ENCODE peak calls at places on chromosomes 4 and X, in ten cellular contexts. L, Z, R, B, Y, O, S, X, P and V are unnamed samples.

GRCh38 chr4:23782778-23783455 is 106.9 kb downstream of the PPARGC1A start:
- DNase-seq in P (no peak), Y (no peak), R (no peak), L (no peak), S (no peak), Z (no peak), B (no peak), O (no peak), X (no peak), V (no peak)

GRCh38 chr4:176818531-176818930 is 25.8 kb upstream of the VEGFC start:
- DNase-seq in L (no peak), X (no peak), Z (no peak), S (no peak), B (no peak), P (no peak), Y (no peak), O (no peak), R (no peak), V (no peak)

GRCh38 chr4:127957105-127957504 is 7.9 kb downstream of the MFSD8 start:
- DNase-seq in B (no peak), R (no peak), S (no peak), O (no peak), Z (no peak), X (no peak), L (no peak), Y (no peak), P (no peak), V (no peak)

GRCh38 chr4:165505991-165506779 is 127.4 kb downstream of the CPE start:
- DNase-seq in Z (no peak), R (no peak), L (no peak), B (no peak), Y (no peak), X (no peak), P (no peak), S (no peak), O (no peak), V (no peak)

GRCh38 chrX:129980540-129981206 is 1.8 kb upstream of the BCORL1 start:
- DNase-seq in X (peak), O (no peak), B (no peak), P (peak), L (peak), S (no peak), Z (peak), R (no peak), Y (peak), V (no peak)

GRCh38 chrX:142998447-142999208 is 27.1 kb upstream of the SPANXN4 start:
- DNase-seq in L (no peak), R (no peak), B (no peak), P (no peak), S (no peak), Y (no peak), Z (no peak), O (no peak), X (no peak), V (no peak)

GRCh38 chr4:78735697-78736096 is 40.5 kb upstream of the BMP2K start:
- DNase-seq in B (no peak), P (no peak), L (no peak), Z (no peak), Y (no peak), O (no peak), S (no peak), R (no peak), X (no peak), V (no peak)

GRCh38 chr4:82957045-82957444 is 53.6 kb downstream of the LIN54 start:
- DNase-seq in X (no peak), P (no peak), Z (no peak), L (no peak), B (no peak), Y (no peak), O (no peak), R (no peak), S (no peak), V (no peak)

GRCh38 chrX:24405959-24406358 is 45.5 kb downstream of the SUPT20HL1 start:
- DNase-seq in Z (no peak), B (no peak), X (no peak), L (no peak), S (no peak), R (no peak), Y (no peak), O (no peak), P (no peak), V (no peak)

GRCh38 chr4:8840006-8840793 is 31.4 kb downstream of the HMX1 start:
- DNase-seq in L (no peak), R (no peak), P (no peak), X (peak), Y (no peak), Z (peak), S (no peak), B (no peak), O (no peak), V (no peak)

GRCh38 chrX:75609361-75609760 is 86.5 kb upstream of the ZDHHC15 start:
- DNase-seq in B (no peak), O (no peak), L (no peak), R (no peak), P (no peak), Z (no peak), X (no peak), Y (no peak), S (no peak), V (no peak)

GRCh38 chr4:22515145-22515887 is 550 bp downstream of the ADGRA3 start:
- DNase-seq in Z (peak), P (peak), B (peak), S (no peak), R (peak), Y (peak), O (peak), X (peak), L (peak), V (peak)

GRCh38 chr4:40427138-40427537 is 92.0 kb downstream of the CHRNA9 start:
- DNase-seq in L (no peak), X (no peak), Z (no peak), P (no peak), Y (no peak), O (no peak), R (no peak), S (no peak), B (no peak), V (no peak)

GRCh38 chr4:161799687-161800086 is 364.1 kb downstream of the FSTL5 start:
- DNase-seq in R (no peak), O (no peak), L (no peak), B (no peak), Z (no peak), Y (peak), X (no peak), S (no peak), P (no peak), V (no peak)

GRCh38 chr4:38717604-38718003 is 53.6 kb downstream of the KLF3 start:
- DNase-seq in O (no peak), R (no peak), S (no peak), P (peak), B (no peak), L (no peak), Y (no peak), X (no peak), Z (no peak), V (no peak)

GRCh38 chrX:69429339-69430014 is 74.6 kb upstream of the NALF2 start:
- DNase-seq in R (no peak), P (no peak), O (no peak), L (no peak), Y (no peak), B (no peak), X (no peak), S (no peak), Z (no peak), V (no peak)

GRCh38 chr4:178941975-178942374 is 1499.7 kb upstream of the AGA start:
- DNase-seq in O (no peak), S (no peak), Y (no peak), X (no peak), P (no peak), B (no peak), L (no peak), R (no peak), Z (no peak), V (no peak)

GRCh38 chr4:52853351-52853750 is 8.8 kb upstream of the RASL11B start:
- DNase-seq in R (no peak), P (no peak), O (no peak), S (no peak), X (no peak), L (no peak), Z (no peak), B (no peak), Y (no peak), V (no peak)

GRCh38 chrX:2710041-2710471 is 19.0 kb downstream of the CD99 start:
- DNase-seq in O (no peak), L (no peak), R (peak), Y (peak), Z (no peak), S (no peak), P (peak), X (no peak), B (no peak), V (no peak)

GRCh38 chrX:2710496-2710895 is 19.4 kb downstream of the CD99 start:
- DNase-seq in X (no peak), O (no peak), B (no peak), L (no peak), Y (peak), Z (no peak), P (no peak), R (peak), S (no peak), V (no peak)

GRCh38 chrX:2707334-2707760 is 16.3 kb downstream of the CD99 start:
- DNase-seq in B (peak), P (peak), Y (peak), R (peak), Z (peak), X (peak), L (peak), O (peak), S (peak), V (peak)

GRCh38 chrX:2708016-2708415 is 16.9 kb downstream of the CD99 start:
- DNase-seq in Y (peak), L (no peak), R (no peak), O (no peak), Z (no peak), P (no peak), X (no peak), B (no peak), S (no peak), V (no peak)

GRCh38 chrX:2708601-2709200 is 17.6 kb downstream of the CD99 start:
- DNase-seq in S (no peak), B (no peak), L (no peak), P (no peak), R (no peak), O (no peak), Y (no peak), X (no peak), Z (no peak), V (no peak)
- H3K27ac ChIP-seq in S (no peak), B (peak), L (no peak), P (peak), R (peak), O (no peak), Y (peak), X (no peak), Z (no peak), V (no peak)

DNA sequence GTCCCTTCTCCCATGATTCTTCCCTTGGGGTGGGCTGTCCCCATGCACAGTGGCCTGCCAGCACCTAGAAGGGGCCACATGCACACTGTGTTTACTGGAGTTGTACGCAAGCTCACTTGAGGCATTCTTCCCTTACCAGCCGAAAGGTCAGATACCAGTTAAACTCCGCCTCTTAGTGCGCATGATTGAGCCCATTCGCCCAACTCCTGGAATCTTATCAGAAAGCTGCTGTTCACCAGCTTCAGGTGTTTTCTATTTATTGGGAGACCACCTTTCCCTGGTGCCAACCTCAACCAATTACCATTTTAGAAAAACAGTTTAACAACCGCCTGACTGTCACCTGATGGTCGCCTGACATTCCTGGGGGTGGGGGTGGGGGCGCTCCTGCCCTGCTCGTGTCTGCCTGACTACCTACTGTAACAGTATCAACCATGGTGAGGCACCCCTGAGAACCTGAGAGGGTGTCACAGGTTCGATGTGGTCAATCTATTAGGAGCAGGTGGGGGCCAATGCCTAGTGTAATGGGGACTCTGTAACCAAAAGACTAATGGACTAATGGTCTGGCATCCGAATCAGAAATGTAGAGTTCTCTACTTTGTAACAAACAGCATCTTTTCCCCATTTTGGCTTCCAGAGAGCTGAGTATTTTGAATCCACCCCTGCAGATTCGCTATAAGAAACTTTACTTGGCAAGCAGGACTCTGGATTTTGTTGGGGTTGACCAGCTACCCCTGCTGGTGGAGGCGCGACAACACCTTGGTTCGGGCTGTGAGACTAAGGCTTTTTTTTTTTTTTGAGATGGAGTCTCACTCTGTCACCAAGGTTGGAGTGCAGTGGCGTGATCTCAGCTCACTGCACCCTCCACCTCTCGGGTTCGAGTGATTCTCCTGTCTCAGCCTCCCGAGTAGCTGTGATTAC is 58.3 kb upstream of the ZNF157 start:
- DNase-seq in S (no peak), R (peak), P (peak), L (peak), O (peak), B (no peak), Y (peak), Z (peak), X (no peak), V (peak)
- TF ChIP-seq CTCF in S (peak), R (peak), P (peak), L (peak), O (peak), B (peak), Y (peak), Z (peak), X (peak), V (peak)

GRCh38 chr4:104286867-104287266 is 207.8 kb downstream of the CXXC4 start:
- DNase-seq in B (no peak), Y (no peak), X (no peak), P (no peak), O (no peak), L (no peak), S (no peak), R (no peak), Z (no peak), V (no peak)
- H3K27ac ChIP-seq in B (no peak), Y (no peak), X (no peak), P (no peak), O (no peak), L (no peak), S (no peak), R (no peak), Z (no peak), V (no peak)

GRCh38 chrX:155857561-155857960 is 23.6 kb upstream of the VAMP7 start:
- DNase-seq in Y (peak), B (no peak), L (no peak), X (no peak), R (peak), P (no peak), O (no peak), Z (no peak), S (no peak), V (no peak)
- TF ChIP-seq CTCF in Y (peak), B (no peak), L (no peak), X (no peak), R (peak), P (peak), O (no peak), Z (no peak), S (no peak), V (no peak)

GRCh38 chr4:122328893-122329292 is 49.9 kb upstream of the ADAD1 start:
- DNase-seq in P (no peak), R (no peak), O (no peak), B (no peak), Z (no peak), L (no peak), S (no peak), Y (no peak), X (no peak), V (no peak)

GRCh38 chr4:122334828-122335227 is 44.0 kb upstream of the ADAD1 start:
- DNase-seq in O (no peak), Z (no peak), Y (no peak), B (no peak), X (no peak), S (no peak), R (no peak), L (no peak), P (no peak), V (no peak)

GRCh38 chr4:122331195-122331594 is 47.6 kb upstream of the ADAD1 start:
- DNase-seq in X (no peak), S (no peak), O (no peak), B (no peak), Y (no peak), Z (no peak), L (no peak), R (no peak), P (no peak), V (peak)

GRCh38 chr4:122326908-122327307 is 51.9 kb upstream of the ADAD1 start:
- DNase-seq in Z (no peak), R (no peak), B (no peak), S (no peak), X (no peak), Y (no peak), P (no peak), L (no peak), O (no peak), V (no peak)

DNA sequence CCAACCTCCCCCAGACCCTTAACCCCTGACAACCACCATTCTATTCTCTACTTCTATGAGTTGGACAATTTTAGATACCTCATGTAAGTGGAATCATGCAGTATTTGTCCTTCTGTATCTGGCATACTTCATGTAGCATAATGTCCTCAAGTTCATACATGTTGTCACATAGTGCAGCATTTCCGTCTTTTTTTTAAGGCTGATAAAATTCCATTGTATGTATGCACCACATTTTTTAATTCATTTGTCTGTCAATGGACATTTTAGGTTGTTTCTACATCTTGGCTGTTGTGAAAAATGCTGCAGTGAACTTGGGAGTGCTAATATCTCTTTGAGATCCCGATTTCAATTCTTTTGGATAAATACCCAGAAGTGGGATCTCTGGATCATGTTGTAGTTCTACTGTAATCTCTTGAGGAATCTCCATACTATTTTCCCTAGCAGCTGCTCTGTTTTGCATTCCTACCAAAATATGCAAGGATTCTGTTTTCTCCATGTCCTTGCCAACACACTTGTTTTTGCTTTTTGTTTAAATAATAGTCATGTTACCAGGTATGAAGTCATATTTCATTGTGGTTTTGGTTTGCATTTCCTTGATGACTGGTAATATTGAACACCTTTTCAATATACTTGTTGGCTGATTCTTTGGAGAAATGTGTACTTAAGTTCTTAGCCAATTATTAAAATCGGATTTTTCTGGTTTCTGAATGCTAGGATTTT is 48.8 kb upstream of the ADAD1 start:
- DNase-seq in R (no peak), L (no peak), Y (no peak), Z (no peak), P (no peak), O (no peak), B (no peak), S (no peak), X (no peak), V (no peak)
- H3K27ac ChIP-seq in R (no peak), L (no peak), Y (no peak), Z (no peak), P (no peak), O (no peak), B (no peak), S (no peak), X (no peak), V (no peak)

GRCh38 chr4:59369228-59369627 is 1830.9 kb upstream of the ADGRL3 start:
- DNase-seq in X (no peak), Y (no peak), Z (no peak), S (no peak), O (no peak), P (no peak), B (no peak), R (no peak), L (no peak), V (no peak)

DNA sequence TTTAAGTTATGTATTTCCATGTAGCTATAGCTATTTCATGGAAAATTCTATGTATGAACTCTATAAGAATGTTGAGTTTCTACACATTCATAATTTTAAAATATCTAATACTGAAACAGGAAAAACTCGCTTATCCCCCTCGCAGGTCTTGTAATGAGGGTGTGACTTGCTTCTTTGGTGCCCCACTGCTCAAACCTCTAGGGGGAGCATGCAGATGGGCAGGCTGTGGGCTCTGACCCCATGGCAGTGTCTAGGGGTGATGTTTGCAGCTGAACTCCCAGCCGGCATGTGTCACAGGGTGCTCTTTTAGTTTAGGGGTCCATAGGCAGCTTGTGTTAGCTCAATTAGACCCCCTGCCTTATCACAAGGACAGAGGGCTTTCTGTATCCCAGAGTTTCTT is 1825.7 kb upstream of the ADGRL3 start:
- DNase-seq in Y (no peak), X (no peak), S (no peak), B (no peak), Z (no peak), P (no peak), O (no peak), R (no peak), L (no peak), V (no peak)
- TF ChIP-seq CTCF in Y (no peak), X (no peak), S (peak), B (no peak), Z (no peak), P (no peak), O (no peak), R (no peak), L (no peak), V (no peak)

DNA sequence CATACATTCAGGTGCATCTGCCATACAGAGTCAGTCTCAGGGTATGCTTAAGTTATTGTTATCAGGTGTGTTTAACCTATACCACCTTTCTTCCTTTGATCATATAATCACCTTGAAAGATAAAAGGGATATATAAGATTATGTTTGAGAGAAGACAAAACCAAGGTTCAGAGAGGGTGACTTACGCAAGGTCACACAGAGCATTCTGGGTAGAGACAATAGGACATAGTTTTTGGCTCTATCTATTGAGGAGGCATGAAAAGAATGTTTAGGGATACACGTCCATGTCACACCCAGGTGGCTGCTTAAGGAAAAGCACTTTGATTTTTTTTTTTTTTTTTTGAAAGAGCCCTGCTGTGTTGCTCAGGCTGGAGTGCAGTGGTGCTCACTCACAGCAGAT is 327.1 kb upstream of the RPS6KA3 start:
- DNase-seq in B (no peak), O (no peak), X (no peak), L (no peak), Y (no peak), Z (no peak), R (no peak), P (no peak), S (no peak), V (no peak)
- H3K27ac ChIP-seq in B (no peak), O (no peak), X (no peak), L (no peak), Y (no peak), Z (no peak), R (no peak), P (no peak), S (no peak), V (no peak)

GRCh38 chr4:89221175-89221867 is 86.3 kb downstream of the GPRIN3 start:
- DNase-seq in Y (no peak), X (no peak), O (no peak), L (no peak), R (no peak), B (no peak), Z (no peak), P (no peak), S (no peak), V (no peak)

GRCh38 chr4:89230271-89230670 is 77.3 kb downstream of the GPRIN3 start:
- DNase-seq in O (no peak), Z (no peak), X (no peak), R (no peak), Y (no peak), L (no peak), S (no peak), P (no peak), B (no peak), V (no peak)

GRCh38 chr4:89222171-89222570 is 85.4 kb downstream of the GPRIN3 start:
- DNase-seq in X (no peak), B (no peak), O (no peak), Y (no peak), R (no peak), P (no peak), S (no peak), L (no peak), Z (no peak), V (no peak)

GRCh38 chr4:89226665-89227572 is 80.7 kb downstream of the GPRIN3 start:
- DNase-seq in R (peak), O (peak), Z (peak), X (peak), B (peak), Y (peak), P (peak), L (peak), S (peak), V (peak)
- TF ChIP-seq CTCF in R (peak), O (peak), Z (peak), X (peak), B (peak), Y (peak), P (peak), L (peak), S (peak), V (peak)